ENCODE peak calls at places on chromosomes 7 and 10, in seven cellular contexts. Z is IMR-90, M is neuronal stem cell, A is H9, E is mesendoderm, Y is trophoblast cell, D is H1. S is an unnamed sample.

GRCh38 chr10:24457661-24458318 is 248.9 kb downstream of the KIAA1217 start:
- DNase-seq in Z (no peak), M (no peak), A (no peak), E (no peak), Y (no peak), D (no peak), S (peak; percentile 24)

GRCh38 chr10:17147884-17148494 is 18.4 kb upstream of the CUBN start:
- DNase-seq in Z (peak; percentile 38), M (no peak), A (no peak), E (peak; percentile 28), Y (no peak), D (no peak), S (peak; percentile 69)

GRCh38 chr10:124480860-124481259 is 19.2 kb downstream of the LHPP start:
- DNase-seq in Z (no peak), M (no peak), A (no peak), E (peak; percentile 57), Y (no peak), D (no peak), S (no peak)

GRCh38 chr7:90625051-90625450 is 28.9 kb downstream of the CDK14 start:
- DNase-seq in Z (peak; percentile 6), M (no peak), A (no peak), E (peak; percentile 14), Y (no peak), D (no peak), S (peak; percentile 37)

GRCh38 chr7:108235451-108236061 is 105.4 kb upstream of the LAMB4 start:
- DNase-seq in Z (peak; percentile 43), M (no peak), A (no peak), E (peak; percentile 96), Y (no peak), D (no peak), S (peak; percentile 24)

GRCh38 chr7:24922099-24922773 is 57.7 kb downstream of the OSBPL3 start:
- DNase-seq in Z (no peak), M (no peak), A (no peak), E (no peak), Y (no peak), D (no peak), S (no peak)

GRCh38 chr7:25894002-25894901 is 257.7 kb upstream of the NFE2L3 start:
- DNase-seq in Z (no peak), M (no peak), A (peak; percentile 75), E (peak; percentile 92), Y (no peak), D (peak; percentile 60), S (no peak)

GRCh38 chr7:107330478-107330877 is 139.4 kb upstream of the GPR22 start:
- DNase-seq in Z (no peak), M (no peak), A (no peak), E (no peak), Y (no peak), D (no peak), S (no peak)

GRCh38 chr7:2255145-2256139 is 13.4 kb downstream of the NUDT1 start:
- DNase-seq in Z (no peak), M (no peak), A (no peak), E (no peak), Y (peak; percentile 17), D (no peak), S (no peak)

GRCh38 chr10:111440501-111440900 is 363.7 kb downstream of the ADRA2A start:
- DNase-seq in Z (no peak), M (no peak), A (no peak), E (no peak), Y (no peak), D (no peak), S (no peak)

GRCh38 chr7:116236020-116236630 is 25.8 kb downstream of the TES start:
- DNase-seq in Z (peak; percentile 65), M (no peak), A (no peak), E (peak; percentile 38), Y (peak; percentile 53), D (no peak), S (peak; percentile 68)

GRCh38 chr7:101108961-101109360 is 17.9 kb upstream of the SERPINE1 start:
- DNase-seq in Z (no peak), M (no peak), A (no peak), E (no peak), Y (peak; percentile 97), D (no peak), S (no peak)

GRCh38 chr7:92740713-92741126 is 95.7 kb downstream of the CDK6 start:
- DNase-seq in Z (peak; percentile 89), M (no peak), A (no peak), E (peak; percentile 86), Y (peak; percentile 81), D (no peak), S (peak; percentile 72)

GRCh38 chr7:123346771-123347170 is 147.0 kb upstream of the SLC13A1 start:
- DNase-seq in Z (no peak), M (no peak), A (no peak), E (no peak), Y (no peak), D (no peak), S (no peak)

GRCh38 chr7:73647725-73648592 is 19.7 kb upstream of the VPS37D start:
- DNase-seq in Z (no peak), M (no peak), A (no peak), E (no peak), Y (no peak), D (peak; percentile 76), S (no peak)

GRCh38 chr10:71144824-71145223 is 67.5 kb upstream of the UNC5B start:
- DNase-seq in Z (no peak), M (no peak), A (peak; percentile 11), E (no peak), Y (no peak), D (no peak), S (no peak)

GRCh38 chr7:141551080-141551772 is at the start of gene AGK:
- DNase-seq in Z (peak; percentile 75), M (peak; percentile 72), A (peak; percentile 80), E (peak; percentile 84), Y (peak; percentile 47), D (peak; percentile 88), S (peak; percentile 76)

GRCh38 chr7:157641866-157642265 is 305.1 kb downstream of the DNAJB6 start:
- DNase-seq in Z (no peak), M (no peak), A (no peak), E (no peak), Y (no peak), D (no peak), S (no peak)

GRCh38 chr10:15585303-15585715 is 134.4 kb downstream of the ITGA8 start:
- DNase-seq in Z (peak; percentile 19), M (peak; percentile 74), A (peak; percentile 78), E (peak; percentile 77), Y (peak; percentile 12), D (peak; percentile 84), S (peak; percentile 37)

GRCh38 chr7:362416-363096 is 72.6 kb downstream of the FOXL3 start:
- DNase-seq in Z (peak; percentile 4), M (no peak), A (no peak), E (no peak), Y (no peak), D (no peak), S (no peak)

GRCh38 chr7:108178393-108178792 is 48.2 kb upstream of the LAMB4 start:
- DNase-seq in Z (no peak), M (no peak), A (no peak), E (no peak), Y (no peak), D (no peak), S (no peak)

GRCh38 chr10:100980327-100981110 is 6.8 kb downstream of the MRPL43 start:
- DNase-seq in Z (no peak), M (no peak), A (no peak), E (no peak), Y (no peak), D (peak; percentile 22), S (no peak)

GRCh38 chr10:118977022-118977599 is 52.4 kb upstream of the NANOS1 start:
- DNase-seq in Z (no peak), M (no peak), A (peak; percentile 19), E (no peak), Y (no peak), D (no peak), S (no peak)

GRCh38 chr7:23020742-23021401 is 6.9 kb upstream of the HYCC1 start:
- DNase-seq in Z (peak; percentile 88), M (no peak), A (no peak), E (no peak), Y (no peak), D (no peak), S (peak; percentile 70)

GRCh38 chr10:62852961-62853702 is 37.0 kb upstream of the EGR2 start:
- DNase-seq in Z (no peak), M (no peak), A (no peak), E (no peak), Y (no peak), D (no peak), S (no peak)

DNA sequence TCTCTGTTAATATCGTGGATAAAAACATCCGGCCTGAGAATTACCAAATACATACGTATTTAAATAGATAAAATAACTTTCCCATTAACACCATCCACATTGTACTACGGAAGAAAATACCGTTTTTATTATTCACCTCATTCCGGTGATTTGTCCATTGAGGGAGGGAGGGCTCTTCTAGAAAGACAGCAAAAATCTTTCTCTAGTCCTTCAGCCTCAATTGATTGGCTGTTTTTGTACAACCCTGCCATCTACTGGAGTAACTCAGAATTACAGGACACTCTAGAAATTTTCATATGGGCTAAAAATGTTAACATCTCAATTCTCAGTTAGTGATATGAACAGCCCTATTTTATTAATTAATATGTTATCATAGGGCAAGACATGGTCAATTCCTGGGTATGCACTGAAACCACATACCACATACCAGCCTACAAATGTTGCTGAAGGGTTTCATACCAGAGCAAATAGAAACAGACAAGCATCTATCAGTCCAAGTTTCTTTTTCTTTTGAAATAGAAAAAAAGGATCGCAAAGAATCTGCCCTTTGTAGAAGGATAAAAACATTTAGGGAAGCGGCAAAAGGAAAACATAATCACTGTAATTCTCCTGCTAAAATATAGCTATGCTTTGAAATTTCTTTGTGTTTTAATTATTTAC is 55.8 kb upstream of the CDCA7L start:
- DNase-seq in Z (peak; percentile 80), M (peak; percentile 61), A (no peak), E (peak; percentile 61), Y (peak; percentile 59), D (no peak), S (peak; percentile 71)
- H3K23ac ChIP-seq in Z (no peak overlapping the region), M (no peak overlapping the region), A (no peak overlapping the region), E (no peak overlapping the region), Y (no peak overlapping the region), D (no peak overlapping the region), S (no peak overlapping the region)

DNA sequence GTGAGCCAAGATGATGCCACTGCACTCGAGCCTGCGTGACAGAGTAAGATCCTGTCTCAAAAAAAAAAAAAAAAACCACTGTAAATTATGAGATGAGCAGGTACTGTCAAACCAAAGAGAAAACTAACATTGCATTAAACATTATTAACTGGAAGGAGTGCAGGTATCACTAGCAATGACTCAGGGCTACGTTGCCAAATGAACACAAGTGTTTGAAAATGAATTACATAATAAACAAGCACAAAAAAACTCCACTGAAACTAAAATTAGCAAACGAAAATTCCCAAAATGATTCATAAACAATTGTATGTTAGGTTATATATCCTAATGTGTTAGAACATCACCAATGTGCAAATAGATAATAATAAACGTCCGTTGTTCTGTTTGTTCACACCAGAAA is 42.8 kb downstream of the NSUN6 start:
- DNase-seq in Z (no peak), M (no peak), A (no peak), E (no peak), Y (no peak), D (no peak), S (no peak)
- H3K4me1 ChIP-seq in Z (peaks cover 9% of the 10 kb centered on the region), M (peaks cover 2% of the 10 kb centered on the region), A (no peaks in the 10 kb centered on the region), E (peaks cover 3% of the 10 kb centered on the region), Y (peaks cover 3% of the 10 kb centered on the region), D (no peaks in the 10 kb centered on the region), S (peaks cover 4% of the 10 kb centered on the region)

GRCh38 chr7:125424721-125425120 is 495.1 kb upstream of the POT1 start:
- DNase-seq in Z (no peak), M (no peak), A (no peak), E (no peak), Y (no peak), D (no peak), S (peak; percentile 25)
- H2AK5ac ChIP-seq in Z (no peak overlapping the region), M (no peak overlapping the region), A (no peak overlapping the region), E (no peak overlapping the region), Y (no peak overlapping the region), D (no peak overlapping the region), S (no peak overlapping the region)

GRCh38 chr10:132707121-132707775 is 78.7 kb downstream of the NKX6-2 start:
- DNase-seq in Z (no peak), M (no peak), A (peak; percentile 4), E (no peak), Y (no peak), D (no peak), S (no peak)
- H3K23ac ChIP-seq in Z (no peak overlapping the region), M (no peak overlapping the region), A (no peak overlapping the region), E (no peak overlapping the region), Y (no peak overlapping the region), D (no peak overlapping the region), S (no peak overlapping the region)

S was measured in mesenchymal stem cell.